ENCODE peak calls at places on chromosomes 3 and 15, in six cellular contexts. One of them, this sample, is unnamed.

GRCh38 chr3:183909030-183909600 is 24.4 kb upstream of the PARL start:
- DNase-seq in hepatic stellate cell: no peak
- DNase-seq in nucleus accumbens: no peak
- DNase-seq in A549: no peak
- DNase-seq in NCI-H460: no peak
- DNase-seq in GM06990: no peak
- DNase-seq in this sample: no peak

GRCh38 chr3:147846854-147847453 is 437.8 kb downstream of the ZIC1 start:
- DNase-seq in hepatic stellate cell: no peak
- DNase-seq in nucleus accumbens: no peak
- DNase-seq in A549: no peak
- DNase-seq in NCI-H460: no peak
- DNase-seq in GM06990: no peak
- DNase-seq in this sample: no peak

GRCh38 chr3:172673210-172673679 is 37.6 kb downstream of the NCEH1 start:
- DNase-seq in hepatic stellate cell: peak
- DNase-seq in nucleus accumbens: peak
- DNase-seq in A549: peak
- DNase-seq in NCI-H460: peak
- DNase-seq in GM06990: no peak
- DNase-seq in this sample: no peak

GRCh38 chr3:12898290-12898979 is 57.1 kb upstream of the RPL32 start:
- DNase-seq in hepatic stellate cell: no peak
- DNase-seq in nucleus accumbens: no peak
- DNase-seq in A549: no peak
- DNase-seq in NCI-H460: no peak
- DNase-seq in GM06990: no peak
- DNase-seq in this sample: no peak

GRCh38 chr15:87618203-87618725 is 638.3 kb downstream of the NTRK3 start:
- DNase-seq in hepatic stellate cell: no peak
- DNase-seq in nucleus accumbens: no peak
- DNase-seq in A549: no peak
- DNase-seq in NCI-H460: no peak
- DNase-seq in GM06990: no peak
- DNase-seq in this sample: no peak

GRCh38 chr3:39279745-39280517 is at the start of gene CX3CR1:
- DNase-seq in hepatic stellate cell: no peak
- DNase-seq in nucleus accumbens: no peak
- DNase-seq in A549: no peak
- DNase-seq in NCI-H460: no peak
- DNase-seq in GM06990: no peak
- DNase-seq in this sample: no peak

GRCh38 chr3:139916271-139916670 is 18.7 kb upstream of the CLSTN2 start:
- DNase-seq in hepatic stellate cell: no peak
- DNase-seq in nucleus accumbens: no peak
- DNase-seq in A549: no peak
- DNase-seq in NCI-H460: no peak
- DNase-seq in GM06990: no peak
- DNase-seq in this sample: no peak

GRCh38 chr3:47961815-47962606 is 54.2 kb downstream of the MAP4 start:
- DNase-seq in hepatic stellate cell: no peak
- DNase-seq in nucleus accumbens: no peak
- DNase-seq in A549: no peak
- DNase-seq in NCI-H460: no peak
- DNase-seq in GM06990: no peak
- DNase-seq in this sample: no peak

GRCh38 chr15:23483821-23484299 is 36.8 kb upstream of the GOLGA6L2 start:
- DNase-seq in hepatic stellate cell: no peak
- DNase-seq in nucleus accumbens: no peak
- DNase-seq in A549: peak
- DNase-seq in NCI-H460: no peak
- DNase-seq in GM06990: no peak
- DNase-seq in this sample: no peak

This sample was measured in breast epithelium.